ENCODE peak calls at places on chromosomes 2 and 18, in six cellular contexts. One of them, this sample, is unnamed.

GRCh38 chr2:37343537-37344434 is 644 bp upstream of the QPCT start:
- ATAC-seq in aorta: peak; percentile 8
- ATAC-seq in CD8-positive, alpha-beta T cell: no peak
- ATAC-seq in activated naive CD4-positive, alpha-beta T cell treated with anti-CD3 and anti-CD28 coated beads, Interleukin-2, amount 50 U/mL, for 72 hours: no peak
- ATAC-seq in esophagus mucosa: peak; percentile 51
- ATAC-seq in activated T-cell treated with anti-CD3 and anti-CD28 coated beads, Interleukin-2, amount 50 U/mL, for 72 hours: no peak
- ATAC-seq in this sample: no peak

GRCh38 chr18:2917255-2918047 is 70.6 kb downstream of the EMILIN2 start:
- ATAC-seq in activated T-cell treated with anti-CD3 and anti-CD28 coated beads, Interleukin-2, amount 50 U/mL, for 72 hours: no peak
- ATAC-seq in CD8-positive, alpha-beta T cell: no peak
- ATAC-seq in esophagus mucosa: no peak
- ATAC-seq in activated naive CD4-positive, alpha-beta T cell treated with anti-CD3 and anti-CD28 coated beads, Interleukin-2, amount 50 U/mL, for 72 hours: no peak
- ATAC-seq in aorta: no peak
- ATAC-seq in this sample: no peak

GRCh38 chr2:38057651-38058410 is 18.1 kb downstream of the CYP1B1 start:
- ATAC-seq in activated T-cell treated with anti-CD3 and anti-CD28 coated beads, Interleukin-2, amount 50 U/mL, for 72 hours: no peak
- ATAC-seq in aorta: no peak
- ATAC-seq in CD8-positive, alpha-beta T cell: no peak
- ATAC-seq in activated naive CD4-positive, alpha-beta T cell treated with anti-CD3 and anti-CD28 coated beads, Interleukin-2, amount 50 U/mL, for 72 hours: no peak
- ATAC-seq in esophagus mucosa: no peak
- ATAC-seq in this sample: no peak

GRCh38 chr18:50374753-50375391 is at the start of gene SKA1:
- ATAC-seq in CD8-positive, alpha-beta T cell: peak; percentile 100
- ATAC-seq in esophagus mucosa: peak; percentile 99
- ATAC-seq in aorta: peak; percentile 100
- ATAC-seq in activated T-cell treated with anti-CD3 and anti-CD28 coated beads, Interleukin-2, amount 50 U/mL, for 72 hours: peak; percentile 98
- ATAC-seq in activated naive CD4-positive, alpha-beta T cell treated with anti-CD3 and anti-CD28 coated beads, Interleukin-2, amount 50 U/mL, for 72 hours: peak; percentile 99
- ATAC-seq in this sample: peak; percentile 99

GRCh38 chr2:227565080-227565479 is 33.6 kb upstream of the SCYGR2 start:
- ATAC-seq in activated T-cell treated with anti-CD3 and anti-CD28 coated beads, Interleukin-2, amount 50 U/mL, for 72 hours: no peak
- ATAC-seq in CD8-positive, alpha-beta T cell: no peak
- ATAC-seq in aorta: no peak
- ATAC-seq in activated naive CD4-positive, alpha-beta T cell treated with anti-CD3 and anti-CD28 coated beads, Interleukin-2, amount 50 U/mL, for 72 hours: peak; percentile 29
- ATAC-seq in esophagus mucosa: no peak
- ATAC-seq in this sample: no peak

GRCh38 chr18:51559198-51559901 is 361.9 kb upstream of the MEX3C start:
- ATAC-seq in activated naive CD4-positive, alpha-beta T cell treated with anti-CD3 and anti-CD28 coated beads, Interleukin-2, amount 50 U/mL, for 72 hours: no peak
- ATAC-seq in CD8-positive, alpha-beta T cell: no peak
- ATAC-seq in esophagus mucosa: no peak
- ATAC-seq in aorta: no peak
- ATAC-seq in activated T-cell treated with anti-CD3 and anti-CD28 coated beads, Interleukin-2, amount 50 U/mL, for 72 hours: no peak
- ATAC-seq in this sample: no peak

GRCh38 chr2:239532859-239533258 is 132.0 kb upstream of the HDAC4 start:
- ATAC-seq in aorta: no peak
- ATAC-seq in esophagus mucosa: peak; percentile 29
- ATAC-seq in CD8-positive, alpha-beta T cell: no peak
- ATAC-seq in activated naive CD4-positive, alpha-beta T cell treated with anti-CD3 and anti-CD28 coated beads, Interleukin-2, amount 50 U/mL, for 72 hours: no peak
- ATAC-seq in activated T-cell treated with anti-CD3 and anti-CD28 coated beads, Interleukin-2, amount 50 U/mL, for 72 hours: no peak
- ATAC-seq in this sample: no peak

GRCh38 chr18:52001106-52001505 is 338.9 kb upstream of the DCC start:
- ATAC-seq in aorta: no peak
- ATAC-seq in esophagus mucosa: no peak
- ATAC-seq in activated naive CD4-positive, alpha-beta T cell treated with anti-CD3 and anti-CD28 coated beads, Interleukin-2, amount 50 U/mL, for 72 hours: no peak
- ATAC-seq in CD8-positive, alpha-beta T cell: no peak
- ATAC-seq in activated T-cell treated with anti-CD3 and anti-CD28 coated beads, Interleukin-2, amount 50 U/mL, for 72 hours: no peak
- ATAC-seq in this sample: no peak

GRCh38 chr18:76686737-76687231 is 135.6 kb upstream of the ZNF236 start:
- ATAC-seq in activated T-cell treated with anti-CD3 and anti-CD28 coated beads, Interleukin-2, amount 50 U/mL, for 72 hours: peak; percentile 56
- ATAC-seq in activated naive CD4-positive, alpha-beta T cell treated with anti-CD3 and anti-CD28 coated beads, Interleukin-2, amount 50 U/mL, for 72 hours: peak; percentile 60
- ATAC-seq in aorta: peak; percentile 86
- ATAC-seq in CD8-positive, alpha-beta T cell: peak; percentile 42
- ATAC-seq in esophagus mucosa: peak; percentile 76
- ATAC-seq in this sample: peak; percentile 85

GRCh38 chr2:216075510-216076485 is 5.8 kb downstream of the PECR start:
- ATAC-seq in CD8-positive, alpha-beta T cell: no peak
- ATAC-seq in esophagus mucosa: no peak
- ATAC-seq in activated T-cell treated with anti-CD3 and anti-CD28 coated beads, Interleukin-2, amount 50 U/mL, for 72 hours: no peak
- ATAC-seq in activated naive CD4-positive, alpha-beta T cell treated with anti-CD3 and anti-CD28 coated beads, Interleukin-2, amount 50 U/mL, for 72 hours: no peak
- ATAC-seq in aorta: no peak
- ATAC-seq in this sample: no peak

GRCh38 chr18:48609114-48609513 is 70.3 kb downstream of the CTIF start:
- ATAC-seq in CD8-positive, alpha-beta T cell: no peak
- ATAC-seq in aorta: no peak
- ATAC-seq in esophagus mucosa: no peak
- ATAC-seq in activated naive CD4-positive, alpha-beta T cell treated with anti-CD3 and anti-CD28 coated beads, Interleukin-2, amount 50 U/mL, for 72 hours: no peak
- ATAC-seq in activated T-cell treated with anti-CD3 and anti-CD28 coated beads, Interleukin-2, amount 50 U/mL, for 72 hours: no peak
- ATAC-seq in this sample: no peak

This sample was measured in gastroesophageal sphincter.